ENCODE peak calls at places on chromosomes 16 and 17, in five cellular contexts. One of them, this sample, is unnamed.

GRCh38 chr17:61833536-61834203 is 29.7 kb downstream of the BRIP1 start:
- DNase-seq in K562: no peak
- DNase-seq in H1: no peak
- DNase-seq in SK-N-SH: no peak
- DNase-seq in HepG2: no peak
- DNase-seq in this sample: no peak

GRCh38 chr17:64938925-64939474 is 19.7 kb upstream of the LRRC37A3 start:
- DNase-seq in K562: peak
- DNase-seq in H1: peak
- DNase-seq in SK-N-SH: peak
- DNase-seq in HepG2: peak
- DNase-seq in this sample: no peak

GRCh38 chr16:54473201-54473993 is 186.8 kb upstream of the IRX3 start:
- DNase-seq in K562: no peak
- DNase-seq in H1: no peak
- DNase-seq in SK-N-SH: no peak
- DNase-seq in HepG2: no peak
- DNase-seq in this sample: no peak

GRCh38 chr17:20300399-20301037 is 166.8 kb downstream of the LGALS9B start:
- DNase-seq in K562: no peak
- DNase-seq in H1: no peak
- DNase-seq in SK-N-SH: no peak
- DNase-seq in HepG2: no peak
- DNase-seq in this sample: no peak

GRCh38 chr17:75319818-75320691 is 30.8 kb upstream of the SLC25A19 start:
- DNase-seq in K562: no peak
- DNase-seq in H1: no peak
- DNase-seq in SK-N-SH: no peak
- DNase-seq in HepG2: no peak
- DNase-seq in this sample: no peak

GRCh38 chr16:15933781-15934180 is 15.6 kb upstream of the ABCC1 start:
- DNase-seq in K562: no peak
- DNase-seq in H1: no peak
- DNase-seq in SK-N-SH: no peak
- DNase-seq in HepG2: no peak
- DNase-seq in this sample: no peak

GRCh38 chr16:15572329-15573001 is 70.5 kb downstream of the MARF1 start:
- DNase-seq in K562: no peak
- DNase-seq in H1: no peak
- DNase-seq in SK-N-SH: no peak
- DNase-seq in HepG2: peak
- DNase-seq in this sample: no peak

GRCh38 chr17:6233856-6234255 is 163.7 kb downstream of the WSCD1 start:
- DNase-seq in K562: no peak
- DNase-seq in H1: no peak
- DNase-seq in SK-N-SH: no peak
- DNase-seq in HepG2: no peak
- DNase-seq in this sample: no peak

GRCh38 chr17:77451271-77451893 is 310.6 kb downstream of the SEC14L1 start:
- DNase-seq in K562: peak
- DNase-seq in H1: peak
- DNase-seq in SK-N-SH: peak
- DNase-seq in HepG2: peak
- DNase-seq in this sample: no peak

GRCh38 chr16:12532871-12533610 is 270.6 kb downstream of the CPPED1 start:
- DNase-seq in K562: no peak
- DNase-seq in H1: no peak
- DNase-seq in SK-N-SH: no peak
- DNase-seq in HepG2: no peak
- DNase-seq in this sample: no peak

DNA sequence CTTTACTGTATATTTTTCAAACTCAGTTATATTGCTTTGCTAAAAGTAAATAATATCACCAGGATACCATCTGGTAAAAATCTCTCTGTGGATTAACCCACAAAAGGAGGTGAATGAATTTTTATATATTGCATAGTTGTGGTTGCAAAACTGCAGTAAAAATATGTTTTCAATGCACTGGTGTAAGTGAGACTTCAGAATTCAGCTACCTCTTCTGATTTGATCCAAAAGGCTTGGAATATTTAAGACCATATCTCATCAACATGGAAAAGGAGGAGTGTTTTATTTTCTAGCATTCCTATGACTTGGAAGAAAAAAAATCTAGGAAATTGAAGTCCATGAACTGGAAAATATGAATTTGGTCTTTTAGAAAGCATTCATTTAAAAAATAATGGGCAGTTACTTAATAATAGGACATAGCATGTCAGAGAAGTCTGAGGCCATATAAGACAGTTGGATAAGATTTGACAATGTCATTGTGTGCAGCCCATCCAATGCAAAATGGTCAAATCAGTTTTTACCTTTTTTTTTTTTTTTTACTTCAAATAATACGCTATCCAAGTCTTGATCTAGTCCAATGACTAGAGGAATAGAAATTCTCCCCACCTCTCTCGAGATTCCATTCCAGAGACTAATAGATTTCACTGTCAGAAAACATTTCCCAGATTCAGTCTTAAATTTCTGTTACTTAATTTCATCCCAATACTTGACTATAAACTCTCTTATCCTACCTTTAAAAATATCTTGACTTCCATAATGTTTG is 364.9 kb upstream of the PMFBP1 start:
- DNase-seq in K562: no peak
- DNase-seq in H1: no peak
- DNase-seq in SK-N-SH: no peak
- DNase-seq in HepG2: no peak
- DNase-seq in this sample: no peak
- TF ChIP-seq RFX5 in K562: no peak
- TF ChIP-seq RFX5 in H1: no peak
- TF ChIP-seq RFX5 in SK-N-SH: no peak
- TF ChIP-seq RFX5 in HepG2: no peak
- TF ChIP-seq RFX5 in this sample: no peak

GRCh38 chr17:66272699-66273390 is 29.6 kb upstream of the PRKCA start:
- DNase-seq in K562: peak
- DNase-seq in H1: no peak
- DNase-seq in SK-N-SH: no peak
- DNase-seq in HepG2: no peak
- DNase-seq in this sample: no peak
- TF ChIP-seq SIN3A in K562: no peak
- TF ChIP-seq SIN3A in H1: no peak
- TF ChIP-seq SIN3A in SK-N-SH: peak
- TF ChIP-seq SIN3A in HepG2: no peak
- TF ChIP-seq SIN3A in this sample: no peak

DNA sequence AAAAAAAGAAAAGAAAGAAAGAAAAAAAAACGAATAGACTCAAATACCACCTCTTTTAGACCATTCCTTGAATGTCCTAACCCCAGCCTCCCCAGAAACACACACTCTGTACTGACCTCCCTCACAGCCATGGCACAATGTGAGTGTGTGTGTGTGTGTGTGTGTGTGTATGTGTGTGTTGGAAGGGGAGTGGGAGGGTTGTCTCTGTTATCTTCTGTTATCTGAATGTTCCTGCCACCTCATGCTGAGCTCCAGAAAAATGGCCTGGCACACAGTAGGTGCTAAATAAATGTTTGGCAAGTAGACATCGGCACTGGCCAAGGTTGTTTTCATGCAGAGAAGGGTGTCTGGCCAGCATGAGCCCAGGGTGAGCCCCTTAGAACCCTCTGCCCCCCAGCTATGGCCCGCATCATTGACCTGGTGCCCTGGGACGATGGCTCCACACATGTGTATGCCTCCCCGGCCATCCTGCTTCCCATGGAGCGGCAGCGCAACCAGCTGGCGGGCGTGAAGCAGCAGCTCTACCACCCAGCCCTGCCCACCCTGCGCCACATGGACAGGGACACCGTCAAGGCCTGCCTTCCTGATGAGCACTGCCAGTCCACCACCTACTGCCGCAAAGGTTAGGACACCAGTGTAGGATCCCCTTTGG is 6.6 kb upstream of the CNGB1 start:
- DNase-seq in K562: peak
- DNase-seq in H1: no peak
- DNase-seq in SK-N-SH: peak
- DNase-seq in HepG2: no peak
- DNase-seq in this sample: no peak
- TF ChIP-seq TAF1 in K562: no peak
- TF ChIP-seq TAF1 in H1: no peak
- TF ChIP-seq TAF1 in SK-N-SH: no peak
- TF ChIP-seq TAF1 in HepG2: no peak
- TF ChIP-seq TAF1 in this sample: no peak

DNA sequence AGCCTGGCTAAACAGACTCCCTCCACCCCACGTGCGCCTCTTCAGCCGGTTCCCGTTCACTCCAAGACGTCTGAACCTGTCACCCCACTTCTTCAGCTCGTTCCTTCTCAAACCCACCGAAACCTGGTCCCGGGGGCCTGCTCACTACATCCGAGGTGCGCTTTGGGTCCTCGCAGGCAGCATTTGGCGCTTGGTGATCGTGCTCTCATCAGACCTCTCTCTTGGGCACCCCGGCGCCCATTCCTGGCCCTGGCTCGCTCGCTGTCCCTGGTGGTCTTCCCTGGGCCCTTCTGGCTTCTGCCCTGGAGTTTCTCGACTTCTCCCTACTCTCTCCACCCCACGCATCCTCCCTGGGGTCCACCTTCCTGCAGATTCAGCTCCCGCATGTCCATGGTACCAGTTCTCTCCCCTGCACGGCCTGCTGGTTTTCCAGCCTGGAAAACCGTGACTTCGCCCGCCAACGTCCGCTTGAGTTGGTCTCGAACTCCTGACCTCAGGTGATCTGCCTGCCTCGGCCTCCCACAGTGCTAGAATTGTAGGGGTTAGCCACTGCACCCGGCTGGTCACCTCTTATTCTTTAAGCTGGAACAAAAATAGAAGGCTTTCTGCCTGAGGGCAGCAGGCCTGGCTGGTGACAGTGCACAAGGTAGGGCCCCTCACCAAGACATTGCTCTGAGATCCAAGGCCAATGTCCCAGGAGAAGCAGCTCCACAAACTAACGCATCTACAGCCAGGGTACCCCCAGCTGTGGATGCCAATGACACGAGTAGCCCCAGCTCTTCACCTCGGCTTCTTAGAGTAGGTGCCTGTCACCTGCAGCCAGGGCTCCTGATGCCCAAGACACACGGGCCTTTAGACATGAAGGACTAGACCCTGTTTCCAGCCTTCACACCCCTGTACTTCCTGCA is 1.0 kb upstream of the MEAK7 start:
- DNase-seq in K562: no peak
- DNase-seq in H1: no peak
- DNase-seq in SK-N-SH: no peak
- DNase-seq in HepG2: no peak
- DNase-seq in this sample: no peak
- TF ChIP-seq RFX5 in K562: no peak
- TF ChIP-seq RFX5 in H1: no peak
- TF ChIP-seq RFX5 in SK-N-SH: no peak
- TF ChIP-seq RFX5 in HepG2: no peak
- TF ChIP-seq RFX5 in this sample: no peak

GRCh38 chr17:80892019-80892855 is 99.4 kb upstream of the CHMP6 start:
- DNase-seq in K562: peak
- DNase-seq in H1: no peak
- DNase-seq in SK-N-SH: no peak
- DNase-seq in HepG2: no peak
- DNase-seq in this sample: peak
- TF ChIP-seq SIN3A in K562: peak
- TF ChIP-seq SIN3A in H1: no peak
- TF ChIP-seq SIN3A in SK-N-SH: peak
- TF ChIP-seq SIN3A in HepG2: no peak
- TF ChIP-seq SIN3A in this sample: no peak

GRCh38 chr16:6605490-6605889 is 727.2 kb upstream of the RBFOX1 start:
- DNase-seq in K562: no peak
- DNase-seq in H1: no peak
- DNase-seq in SK-N-SH: no peak
- DNase-seq in HepG2: no peak
- DNase-seq in this sample: no peak
- TF ChIP-seq TAF1 in K562: no peak
- TF ChIP-seq TAF1 in H1: no peak
- TF ChIP-seq TAF1 in SK-N-SH: no peak
- TF ChIP-seq TAF1 in HepG2: no peak
- TF ChIP-seq TAF1 in this sample: no peak